ENCODE peak calls at places on chromosome 15, in five cellular contexts. S is H1, Z is neural progenitor cell, B is hepatocyte, W is OCI-LY7. R is an unnamed sample.

GRCh38 chr15:81400640-81401236 is 26.7 kb upstream of the TMC3 start:
- DNase-seq in S (no peak), Z (peak; percentile 53), B (peak; percentile 66), W (peak; percentile 58), R (no peak)

GRCh38 chr15:29986946-29987345 is 95.8 kb upstream of the GOLGA8J start:
- DNase-seq in S (no peak), Z (no peak), B (no peak), W (no peak), R (no peak)

GRCh38 chr15:41950127-41950483 is 22.3 kb downstream of the EHD4 start:
- DNase-seq in S (no peak), Z (no peak), B (no peak), W (no peak), R (no peak)

GRCh38 chr15:23690450-23690852 is 3.3 kb upstream of the NDN start:
- DNase-seq in S (no peak), Z (peak; percentile 83), B (peak; percentile 91), W (no peak), R (no peak)

GRCh38 chr15:53307952-53308624 is 451.4 kb downstream of the WDR72 start:
- DNase-seq in S (no peak), Z (no peak), B (no peak), W (no peak), R (no peak)

GRCh38 chr15:74317820-74318375 is 49.5 kb downstream of the CYP11A1 start:
- DNase-seq in S (no peak), Z (no peak), B (peak; percentile 70), W (no peak), R (no peak)

GRCh38 chr15:85606721-85607120 is 188.0 kb downstream of the KLHL25 start:
- DNase-seq in S (no peak), Z (no peak), B (no peak), W (no peak), R (no peak)

GRCh38 chr15:66251790-66252355 is 1.7 kb downstream of the MEGF11 start:
- DNase-seq in S (no peak), Z (peak; percentile 65), B (no peak), W (no peak), R (no peak)

GRCh38 chr15:57377478-57377847 is 1.2 kb downstream of the CGNL1 start:
- DNase-seq in S (no peak), Z (no peak), B (no peak), W (no peak), R (no peak)

GRCh38 chr15:96412045-96412918 is 81.8 kb downstream of the NR2F2 start:
- DNase-seq in S (no peak), Z (peak; percentile 46), B (no peak), W (no peak), R (no peak)

GRCh38 chr15:40511093-40511471 is 40.3 kb downstream of the CHST14 start:
- DNase-seq in S (no peak), Z (no peak), B (no peak), W (peak; percentile 9), R (no peak)

GRCh38 chr15:52362497-52362896 is 66.9 kb upstream of the MYO5C start:
- DNase-seq in S (no peak), Z (no peak), B (no peak), W (no peak), R (peak; percentile 23)

GRCh38 chr15:91116379-91117067 is 16.5 kb downstream of the SV2B start:
- DNase-seq in S (no peak), Z (no peak), B (no peak), W (no peak), R (no peak)

GRCh38 chr15:74208901-74209559 is 6.4 kb upstream of the STRA6 start:
- DNase-seq in S (no peak), Z (peak; percentile 55), B (peak; percentile 51), W (no peak), R (no peak)

GRCh38 chr15:78730955-78731354 is 80.3 kb downstream of the ADAMTS7 start:
- DNase-seq in S (no peak), Z (no peak), B (no peak), W (no peak), R (no peak)

GRCh38 chr15:50250789-50251394 is 14.6 kb downstream of the HDC start:
- DNase-seq in S (no peak), Z (no peak), B (no peak), W (no peak), R (no peak)

GRCh38 chr15:41791970-41792637 is 17.8 kb downstream of the MAPKBP1 start:
- DNase-seq in S (no peak), Z (no peak), B (no peak), W (no peak), R (no peak)

GRCh38 chr15:55204464-55204863 is 7.7 kb upstream of the RSL24D1 start:
- DNase-seq in S (no peak), Z (no peak), B (no peak), W (no peak), R (no peak)

GRCh38 chr15:52252781-52253180 is 42.8 kb downstream of the MYO5C start:
- DNase-seq in S (no peak), Z (no peak), B (peak; percentile 57), W (no peak), R (peak; percentile 67)

GRCh38 chr15:60935130-60935529 is 294.0 kb downstream of the RORA start:
- DNase-seq in S (no peak), Z (no peak), B (no peak), W (no peak), R (no peak)

GRCh38 chr15:58185439-58185838 is 47.3 kb downstream of the AQP9 start:
- DNase-seq in S (no peak), Z (no peak), B (no peak), W (no peak), R (no peak)

GRCh38 chr15:49462242-49462641 is 39.2 kb downstream of the FGF7 start:
- DNase-seq in S (no peak), Z (no peak), B (no peak), W (no peak), R (no peak)

GRCh38 chr15:49707598-49707997 is 86.8 kb downstream of the DTWD1 start:
- DNase-seq in S (no peak), Z (no peak), B (no peak), W (no peak), R (no peak)

GRCh38 chr15:83209333-83209732 is 1.7 kb upstream of the HDGFL3 start:
- DNase-seq in S (no peak), Z (peak; percentile 50), B (no peak), W (no peak), R (no peak)

GRCh38 chr15:51536965-51537574 is 85.5 kb downstream of the DMXL2 start:
- DNase-seq in S (no peak), Z (peak; percentile 8), B (peak; percentile 17), W (peak; percentile 8), R (no peak)

GRCh38 chr15:30001592-30001991 is 81.2 kb upstream of the GOLGA8J start:
- DNase-seq in S (no peak), Z (peak; percentile 8), B (no peak), W (no peak), R (no peak)

GRCh38 chr15:77759896-77760592 is 127.3 kb upstream of the LINGO1 start:
- DNase-seq in S (no peak), Z (no peak), B (no peak), W (no peak), R (no peak)

GRCh38 chr15:87940763-87941162 is 315.8 kb downstream of the NTRK3 start:
- DNase-seq in S (no peak), Z (no peak), B (no peak), W (no peak), R (no peak)

GRCh38 chr15:57298843-57299550 is 77.3 kb upstream of the CGNL1 start:
- DNase-seq in S (no peak), Z (no peak), B (no peak), W (no peak), R (no peak)

GRCh38 chr15:84911879-84912660 is 27.6 kb downstream of the SLC28A1 start:
- DNase-seq in S (no peak), Z (no peak), B (peak; percentile 73), W (no peak), R (no peak)

GRCh38 chr15:62187425-62187824 is 22.3 kb upstream of the C2CD4B start:
- DNase-seq in S (no peak), Z (no peak), B (no peak), W (no peak), R (no peak)

DNA sequence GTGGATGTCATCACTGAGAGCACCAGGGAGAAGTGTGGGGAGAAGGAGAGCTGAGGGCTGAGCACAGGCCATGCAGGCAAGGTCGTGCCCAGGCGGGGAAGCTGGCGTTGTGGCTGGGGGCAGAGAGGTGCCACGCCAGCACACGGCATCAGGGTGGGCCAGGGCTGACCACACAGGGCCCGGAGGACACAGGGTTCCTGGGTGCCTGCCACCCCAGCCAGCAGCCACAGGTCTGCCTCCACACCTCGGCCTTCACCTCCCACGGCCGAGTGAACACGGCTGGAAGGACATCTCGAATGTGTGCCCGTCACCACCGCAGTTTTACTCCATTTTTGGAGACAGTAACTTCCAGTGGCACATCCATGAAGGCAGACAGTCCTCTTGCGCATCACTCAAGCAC is 77.1 kb downstream of the ATP10A start:
- DNase-seq in S (no peak), Z (no peak), B (no peak), W (no peak), R (no peak)
- H3K4me1 ChIP-seq in S (no peaks in the 10 kb centered on the region), Z (no peaks in the 10 kb centered on the region), B (peaks cover 4% of the 10 kb centered on the region), W (peaks cover 17% of the 10 kb centered on the region), R (no peaks in the 10 kb centered on the region)

GRCh38 chr15:89630260-89630659 is 25.0 kb downstream of the KIF7 start:
- DNase-seq in S (no peak), Z (no peak), B (no peak), W (no peak), R (no peak)

GRCh38 chr15:89630974-89631901 is 24.0 kb downstream of the KIF7 start:
- DNase-seq in S (no peak), Z (no peak), B (no peak), W (no peak), R (no peak)

GRCh38 chr15:89632563-89633430 is 22.5 kb downstream of the KIF7 start:
- DNase-seq in S (no peak), Z (no peak), B (no peak), W (no peak), R (no peak)

GRCh38 chr15:89631902-89632264 is 23.4 kb downstream of the KIF7 start:
- DNase-seq in S (no peak), Z (no peak), B (no peak), W (no peak), R (no peak)

GRCh38 chr15:89633585-89633984 is 21.7 kb downstream of the KIF7 start:
- DNase-seq in S (no peak), Z (no peak), B (no peak), W (no peak), R (no peak)
- H3K27ac ChIP-seq in S (no peak overlapping the region), Z (no peak overlapping the region), B (no peak overlapping the region), W (no peak overlapping the region), R (no peak overlapping the region)

DNA sequence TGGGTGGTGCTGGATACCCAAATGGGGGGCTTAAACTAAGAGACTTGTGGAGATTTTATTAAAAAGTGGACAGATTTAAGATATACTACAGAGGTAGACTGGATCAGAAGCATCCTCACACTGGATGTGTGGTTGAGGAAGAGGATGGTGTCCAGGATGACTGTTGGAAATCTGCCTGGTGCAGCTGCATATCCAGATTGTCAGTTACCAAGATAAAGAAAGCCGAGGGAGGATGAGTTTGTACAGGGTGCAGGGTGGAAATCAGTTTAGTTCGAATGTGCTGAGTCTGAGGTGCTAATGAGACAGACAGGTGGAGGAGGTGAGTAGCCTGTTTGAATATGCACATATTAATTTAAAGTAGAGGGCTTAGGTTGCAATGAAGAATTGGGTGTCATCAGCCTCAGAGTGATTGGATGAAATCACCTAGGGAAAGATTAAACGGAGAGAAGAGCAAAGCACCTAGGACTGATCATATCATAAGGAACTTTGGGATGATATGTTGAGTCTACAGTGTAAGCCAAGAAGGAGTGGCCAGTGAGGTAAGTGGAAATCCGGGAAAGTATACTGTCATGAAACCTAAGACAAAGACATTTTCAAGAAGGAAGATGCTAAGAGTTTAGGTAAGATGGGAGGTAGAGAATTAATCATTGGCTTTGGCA is 74.1 kb upstream of the GOLGA8B start:
- DNase-seq in S (no peak), Z (no peak), B (no peak), W (no peak), R (no peak)
- H2AFZ ChIP-seq in S (peak overlapping the region; percentile 3), Z (no peak overlapping the region), B (no peak overlapping the region), W (no peak overlapping the region), R (no peak overlapping the region)

GRCh38 chr15:68597581-68597980 is 18.8 kb downstream of the CORO2B start:
- DNase-seq in S (no peak), Z (no peak), B (no peak), W (no peak), R (no peak)
- H3K4me1 ChIP-seq in S (peaks cover 5% of the 10 kb centered on the region), Z (peaks cover 70% of the 10 kb centered on the region), B (peaks cover 13% of the 10 kb centered on the region), W (peaks cover 50% of the 10 kb centered on the region), R (no peaks in the 10 kb centered on the region)

R was measured in keratinocyte.